ENCODE peak calls at places on chromosomes 5 and 9, in five cellular contexts. E is GM23338, L is upper lobe of left lung, Z is HCT116, C is HepG2. W is an unnamed sample.

GRCh38 chr5:74027732-74028338 is 401.8 kb downstream of the ARHGEF28 start:
- ATAC-seq in E (no peak), L (no peak), Z (no peak), C (no peak), W (no peak)

GRCh38 chr9:137971477-137972138 is 94.0 kb downstream of the CACNA1B start:
- ATAC-seq in E (no peak), L (no peak), Z (no peak), C (no peak), W (no peak)

GRCh38 chr9:87599901-87600610 is 102.4 kb downstream of the DAPK1 start:
- ATAC-seq in E (no peak), L (peak; percentile 64), Z (no peak), C (peak; percentile 78), W (peak; percentile 20)

GRCh38 chr9:77177894-77178794 is 810 bp downstream of the VPS13A start:
- ATAC-seq in E (peak; percentile 17), L (peak; percentile 68), Z (peak; percentile 9), C (peak; percentile 51), W (peak; percentile 2)

GRCh38 chr9:70589571-70590263 is 175.3 kb upstream of the KLF9 start:
- ATAC-seq in E (no peak), L (peak; percentile 30), Z (no peak), C (no peak), W (peak; percentile 88)

GRCh38 chr5:151030377-151030776 is 10.0 kb downstream of the GPX3 start:
- ATAC-seq in E (no peak), L (peak; percentile 81), Z (no peak), C (peak; percentile 27), W (peak; percentile 67)

GRCh38 chr5:72415926-72416325 is 91.3 kb downstream of the ZNF366 start:
- ATAC-seq in E (no peak), L (no peak), Z (no peak), C (no peak), W (no peak)

GRCh38 chr5:57316798-57317327 is 143.0 kb downstream of the GPBP1 start:
- ATAC-seq in E (no peak), L (peak; percentile 79), Z (peak; percentile 99), C (no peak), W (no peak)

GRCh38 chr5:160363661-160364060 is 6.8 kb downstream of the C1QTNF2 start:
- ATAC-seq in E (no peak), L (no peak), Z (no peak), C (no peak), W (no peak)

GRCh38 chr9:21505425-21506179 is 23.5 kb upstream of the IFNE start:
- ATAC-seq in E (no peak), L (no peak), Z (peak; percentile 43), C (no peak), W (no peak)

GRCh38 chr5:139671096-139671841 is 23.1 kb downstream of the CXXC5 start:
- ATAC-seq in E (peak; percentile 7), L (no peak), Z (no peak), C (no peak), W (no peak)

GRCh38 chr5:103119067-103119764 is 722 bp downstream of the GIN1 start:
- ATAC-seq in E (no peak), L (no peak), Z (no peak), C (no peak), W (no peak)

GRCh38 chr5:10283927-10284635 is 23.6 kb downstream of the CMBL start:
- ATAC-seq in E (peak; percentile 98), L (peak; percentile 91), Z (peak; percentile 98), C (peak; percentile 99), W (peak; percentile 88)
- TF ChIP-seq POLR2AphosphoS5 in E (no peak), L (no peak), Z (no peak), C (no peak), W (no peak)

DNA sequence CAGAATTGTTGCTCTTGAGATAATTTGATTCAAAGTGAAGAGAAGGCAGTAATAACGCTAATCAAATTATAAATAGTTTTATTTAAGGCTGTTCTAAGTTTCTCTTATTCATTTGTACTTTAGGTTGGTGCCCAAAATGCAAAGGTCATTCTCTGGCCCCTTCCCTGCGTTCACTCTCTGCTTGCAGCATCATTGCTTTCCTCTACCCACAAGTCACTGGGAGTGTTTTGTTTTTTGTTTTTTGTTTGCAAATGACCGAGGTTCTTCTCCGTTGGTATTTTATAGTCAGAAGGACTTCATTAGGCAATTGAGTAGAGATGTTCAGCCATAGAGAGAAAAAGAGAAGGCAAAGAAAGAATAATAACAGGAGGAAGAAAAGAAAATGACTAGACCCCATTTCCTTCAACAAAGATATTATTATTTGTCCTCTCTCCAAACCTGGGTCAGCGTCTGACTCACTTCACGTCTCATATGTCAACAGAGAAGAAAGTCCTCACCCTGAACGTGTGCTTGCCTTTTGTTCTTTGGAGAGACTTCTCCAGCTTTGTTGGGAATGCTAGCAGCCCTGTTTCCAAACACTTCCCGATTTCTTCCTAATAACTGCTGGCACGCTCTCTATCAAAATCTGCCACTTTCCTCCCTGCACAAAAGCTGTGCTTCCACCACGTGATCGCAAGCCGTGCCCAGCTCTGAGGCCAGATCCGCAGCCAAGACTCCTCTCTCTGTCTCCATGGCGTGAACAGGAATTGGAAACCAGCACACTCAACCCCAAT is 119.8 kb downstream of the EBF1 start:
- ATAC-seq in E (peak; percentile 80), L (no peak), Z (peak; percentile 46), C (no peak), W (peak; percentile 71)
- TF ChIP-seq POLR2AphosphoS5 in E (no peak), L (no peak), Z (no peak), C (no peak), W (peak; percentile 34)

DNA sequence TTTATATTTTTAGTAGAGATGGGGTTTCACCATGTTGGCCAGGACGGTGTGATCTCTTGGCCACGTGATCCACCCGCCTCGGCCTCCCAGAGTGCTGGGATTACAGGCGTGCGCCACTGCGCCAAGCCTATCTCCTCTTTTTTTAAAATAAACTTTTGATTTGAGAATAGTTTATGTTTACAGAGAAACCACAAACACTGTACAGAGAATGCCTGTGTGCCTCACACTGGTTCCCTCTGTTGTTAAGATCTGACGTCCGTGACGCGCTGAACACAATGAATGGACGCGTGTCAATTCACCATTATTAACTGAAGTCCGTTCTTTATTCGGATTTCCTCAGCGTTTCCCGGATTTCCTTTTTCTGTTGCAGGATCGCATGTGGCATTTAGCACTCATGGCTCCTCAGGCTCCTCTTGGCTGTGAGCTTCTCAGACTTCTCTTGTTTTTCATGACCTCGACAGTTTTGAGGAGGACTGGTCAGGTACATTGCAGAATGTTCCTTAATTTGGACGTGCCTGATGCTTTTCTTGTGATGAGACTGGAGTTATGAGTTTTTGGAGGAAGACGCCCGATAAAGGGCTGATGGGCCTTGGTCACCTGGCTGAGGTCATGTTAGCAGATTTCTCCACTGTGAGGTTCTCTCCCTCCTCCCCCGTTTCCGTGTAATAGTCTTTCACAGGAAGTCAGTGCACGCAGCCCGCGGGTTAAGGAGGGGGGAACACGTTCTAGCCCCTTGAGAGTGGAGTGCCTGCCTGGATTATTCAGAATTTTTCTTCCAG is 69.6 kb downstream of the ANKRD33B start:
- ATAC-seq in E (no peak), L (no peak), Z (no peak), C (no peak), W (no peak)
- TF ChIP-seq POLR2AphosphoS5 in E (no peak), L (peak; percentile 46), Z (no peak), C (no peak), W (no peak)

GRCh38 chr9:13354733-13355132 is 75.2 kb upstream of the MPDZ start:
- ATAC-seq in E (no peak), L (no peak), Z (no peak), C (no peak), W (no peak)

GRCh38 chr9:13351768-13352386 is 72.4 kb upstream of the MPDZ start:
- ATAC-seq in E (no peak), L (no peak), Z (peak; percentile 49), C (no peak), W (no peak)

GRCh38 chr9:13358128-13358527 is 78.6 kb upstream of the MPDZ start:
- ATAC-seq in E (no peak), L (no peak), Z (no peak), C (no peak), W (no peak)

GRCh38 chr9:13352451-13352979 is 73.0 kb upstream of the MPDZ start:
- ATAC-seq in E (no peak), L (no peak), Z (no peak), C (no peak), W (no peak)
- TF ChIP-seq POLR2AphosphoS5 in E (no peak), L (no peak), Z (no peak), C (no peak), W (no peak)

DNA sequence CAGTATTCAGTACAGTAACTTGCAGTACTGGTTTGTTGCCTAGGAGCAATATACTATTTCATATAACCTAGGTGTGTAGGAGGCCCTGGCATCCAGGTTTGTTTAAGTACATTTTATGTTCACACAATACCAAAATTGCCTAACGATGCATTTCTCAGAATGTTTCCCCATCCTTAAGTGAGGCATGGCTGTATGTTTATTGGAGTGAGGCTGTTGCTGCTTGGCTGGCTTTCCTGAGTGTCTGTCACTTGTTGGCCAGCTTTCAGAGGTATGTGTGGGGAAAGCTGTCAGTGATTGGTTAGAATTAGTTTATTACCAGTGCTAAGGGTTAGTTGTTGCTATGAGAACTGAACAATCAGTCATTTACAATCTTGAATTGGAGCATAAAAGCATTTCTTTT is 154.1 kb upstream of the CDH12 start:
- ATAC-seq in E (no peak), L (no peak), Z (no peak), C (no peak), W (no peak)
- TF ChIP-seq POLR2AphosphoS5 in E (no peak), L (no peak), Z (no peak), C (no peak), W (peak; percentile 15)

GRCh38 chr5:11234501-11234911 is 473.5 kb upstream of the DAP start:
- ATAC-seq in E (no peak), L (peak; percentile 47), Z (no peak), C (no peak), W (no peak)
- TF ChIP-seq POLR2AphosphoS5 in E (no peak), L (no peak), Z (no peak), C (no peak), W (no peak)

GRCh38 chr9:136515276-136515675 is 30.6 kb downstream of the NOTCH1 start:
- ATAC-seq in E (no peak), L (no peak), Z (no peak), C (no peak), W (no peak)
- TF ChIP-seq POLR2AphosphoS5 in E (no peak), L (no peak), Z (no peak), C (no peak), W (no peak)

GRCh38 chr5:83473344-83474169 is 2.0 kb downstream of the VCAN start:
- ATAC-seq in E (peak; percentile 65), L (peak; percentile 89), Z (peak; percentile 65), C (peak; percentile 67), W (peak; percentile 83)

GRCh38 chr5:83472508-83473343 is 1.2 kb downstream of the VCAN start:
- ATAC-seq in E (peak; percentile 14), L (peak; percentile 75), Z (peak; percentile 32), C (peak; percentile 76), W (peak; percentile 53)

GRCh38 chr5:83474986-83475385 is 3.4 kb downstream of the VCAN start:
- ATAC-seq in E (no peak), L (no peak), Z (no peak), C (no peak), W (no peak)

GRCh38 chr5:83475540-83476469 is 4.3 kb downstream of the VCAN start:
- ATAC-seq in E (no peak), L (no peak), Z (no peak), C (peak; percentile 52), W (no peak)

GRCh38 chr5:83474170-83474796 is 2.7 kb downstream of the VCAN start:
- ATAC-seq in E (peak; percentile 53), L (peak; percentile 81), Z (peak; percentile 69), C (peak; percentile 19), W (peak; percentile 67)
- TF ChIP-seq POLR2AphosphoS5 in E (peak; percentile 59), L (peak; percentile 61), Z (peak; percentile 49), C (no peak), W (peak; percentile 18)

DNA sequence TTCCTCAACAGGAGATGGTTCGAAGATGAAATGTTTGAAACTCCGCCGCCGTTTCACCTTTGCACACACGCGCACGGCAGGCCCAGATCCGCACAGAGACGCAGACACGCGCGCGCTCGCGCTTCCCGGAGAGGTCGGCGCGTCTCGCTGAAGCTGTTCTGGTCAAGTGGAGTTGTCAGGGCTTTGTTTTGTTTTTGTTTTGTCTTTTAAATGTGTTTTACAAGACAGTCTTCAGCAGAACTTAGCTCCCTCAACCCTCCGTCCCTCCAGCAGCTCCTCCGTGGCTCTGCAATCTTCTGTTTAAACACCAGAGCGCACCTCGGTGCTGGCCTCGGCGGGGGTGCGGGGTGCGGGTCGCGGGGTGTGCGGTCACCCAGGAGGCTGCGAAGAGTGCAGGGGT is 5.3 kb upstream of the IRX2 start:
- ATAC-seq in E (peak; percentile 8), L (no peak), Z (no peak), C (no peak), W (no peak)
- TF ChIP-seq POLR2AphosphoS5 in E (no peak), L (no peak), Z (no peak), C (no peak), W (no peak)